ENCODE peak calls at places on chromosomes 16 and 17, in four cellular contexts. One of them, this sample, is unnamed.
A peak's percentile ranks its signal among the peaks of the same experiment; 100 is the strongest.

GRCh38 chr16:14668556-14669223 is 25.4 kb downstream of the PLA2G10 start:
- DNase-seq in left lung: no peak
- DNase-seq in uterus: no peak
- DNase-seq in endothelial cell: no peak
- DNase-seq in this sample: no peak

GRCh38 chr16:69501956-69502457 is 63.8 kb upstream of the NFAT5 start:
- DNase-seq in left lung: no peak
- DNase-seq in uterus: no peak
- DNase-seq in endothelial cell: no peak
- DNase-seq in this sample: no peak

GRCh38 chr16:69150146-69150865 is 17.9 kb downstream of the UTP4 start:
- DNase-seq in left lung: no peak
- DNase-seq in uterus: peak; percentile 78
- DNase-seq in endothelial cell: peak; percentile 69
- DNase-seq in this sample: no peak

GRCh38 chr16:89363621-89364393 is 126.6 kb downstream of the ANKRD11 start:
- DNase-seq in left lung: peak; percentile 70
- DNase-seq in uterus: no peak
- DNase-seq in endothelial cell: no peak
- DNase-seq in this sample: no peak

GRCh38 chr16:66604376-66605176 is at the start of gene CMTM3:
- DNase-seq in left lung: peak; percentile 60
- DNase-seq in uterus: peak; percentile 63
- DNase-seq in endothelial cell: peak; percentile 81
- DNase-seq in this sample: peak; percentile 73

GRCh38 chr17:82076018-82076784 is 10.6 kb upstream of the DUS1L start:
- DNase-seq in left lung: no peak
- DNase-seq in uterus: no peak
- DNase-seq in endothelial cell: no peak
- DNase-seq in this sample: no peak

GRCh38 chr16:79380990-79381389 is 219.5 kb downstream of the MAF start:
- DNase-seq in left lung: no peak
- DNase-seq in uterus: no peak
- DNase-seq in endothelial cell: no peak
- DNase-seq in this sample: no peak

GRCh38 chr17:56176101-56176500 is 22.8 kb downstream of the ANKFN1 start:
- DNase-seq in left lung: no peak
- DNase-seq in uterus: no peak
- DNase-seq in endothelial cell: no peak
- DNase-seq in this sample: no peak

GRCh38 chr17:61314368-61315078 is 85.1 kb upstream of the TBX2 start:
- DNase-seq in left lung: peak; percentile 69
- DNase-seq in uterus: peak; percentile 69
- DNase-seq in endothelial cell: no peak
- DNase-seq in this sample: no peak

GRCh38 chr17:64174686-64175456 is 44.9 kb upstream of the ERN1 start:
- DNase-seq in left lung: peak; percentile 72
- DNase-seq in uterus: no peak
- DNase-seq in endothelial cell: no peak
- DNase-seq in this sample: no peak

GRCh38 chr17:41965694-41966375 is 760 bp upstream of the CNP start:
- DNase-seq in left lung: peak; percentile 84
- DNase-seq in uterus: peak; percentile 63
- DNase-seq in endothelial cell: peak; percentile 29
- DNase-seq in this sample: peak; percentile 27

GRCh38 chr17:43595466-43595865 is 49.3 kb upstream of the ETV4 start:
- DNase-seq in left lung: no peak
- DNase-seq in uterus: no peak
- DNase-seq in endothelial cell: no peak
- DNase-seq in this sample: no peak

GRCh38 chr16:66070140-66070887 is 296.2 kb upstream of the CDH5 start:
- DNase-seq in left lung: peak; percentile 66
- DNase-seq in uterus: peak; percentile 80
- DNase-seq in endothelial cell: no peak
- DNase-seq in this sample: no peak

GRCh38 chr17:11144358-11145233 is 96.4 kb upstream of the SHISA6 start:
- DNase-seq in left lung: no peak
- DNase-seq in uterus: no peak
- DNase-seq in endothelial cell: no peak
- DNase-seq in this sample: no peak

DNA sequence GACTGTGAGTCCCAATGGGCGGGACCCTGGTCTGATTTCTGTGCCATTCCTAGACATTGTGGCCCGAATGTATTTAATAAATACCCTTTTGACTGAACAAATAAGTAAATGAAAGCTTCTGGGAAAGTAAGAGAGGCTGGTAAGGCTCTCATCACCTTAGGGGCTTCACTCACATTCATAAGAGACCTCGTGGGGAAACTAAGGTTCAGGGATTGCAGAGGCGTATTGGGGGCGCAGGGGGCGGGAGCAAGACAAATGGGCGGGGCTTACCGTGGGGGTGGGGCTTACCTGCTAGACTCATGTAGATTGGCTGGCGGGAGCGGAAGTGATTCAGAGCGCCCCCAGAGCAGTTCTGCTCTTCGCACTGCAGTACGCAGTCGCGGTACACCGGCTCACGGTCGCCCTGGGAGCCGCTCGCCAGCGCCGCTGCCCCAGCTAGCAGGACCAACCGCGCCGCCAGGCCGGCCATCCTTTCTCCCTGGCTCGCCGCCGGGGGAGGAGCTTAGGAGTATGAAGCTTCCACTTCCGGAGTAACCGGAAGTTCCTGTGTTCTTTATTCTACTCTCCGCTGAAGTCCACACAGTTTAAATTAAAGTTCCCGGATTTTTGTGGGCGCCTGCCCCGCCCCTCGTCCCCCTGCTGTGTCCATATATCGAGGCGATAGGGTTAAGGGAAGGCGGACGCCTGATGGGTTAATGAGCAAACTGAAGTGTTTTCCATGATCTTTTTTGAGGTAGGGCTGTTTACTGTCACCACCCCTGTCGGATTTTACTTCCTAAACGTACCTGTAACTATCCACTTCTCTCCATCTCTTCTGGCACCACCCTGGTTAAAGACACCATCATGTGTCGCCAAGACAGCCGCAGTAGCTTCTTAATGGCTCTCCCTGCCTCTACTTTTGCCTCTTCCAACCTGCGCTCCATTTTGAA is at the start of gene PGAP3:
- DNase-seq in left lung: peak; percentile 87
- DNase-seq in uterus: peak; percentile 90
- DNase-seq in endothelial cell: peak; percentile 81
- DNase-seq in this sample: peak; percentile 79
- TF ChIP-seq CTCF in left lung: no peak
- TF ChIP-seq CTCF in uterus: no peak
- TF ChIP-seq CTCF in endothelial cell: no peak
- TF ChIP-seq CTCF in this sample: no peak

GRCh38 chr17:45646288-45646988 is 137.7 kb upstream of the CRHR1 start:
- DNase-seq in left lung: no peak
- DNase-seq in uterus: no peak
- DNase-seq in endothelial cell: no peak
- DNase-seq in this sample: no peak
- TF ChIP-seq CTCF in left lung: no peak
- TF ChIP-seq CTCF in uterus: no peak
- TF ChIP-seq CTCF in endothelial cell: no peak
- TF ChIP-seq CTCF in this sample: no peak

GRCh38 chr17:29115906-29116651 is 64.1 kb downstream of the MYO18A start:
- DNase-seq in left lung: no peak
- DNase-seq in uterus: no peak
- DNase-seq in endothelial cell: no peak
- DNase-seq in this sample: no peak
- TF ChIP-seq CTCF in left lung: no peak
- TF ChIP-seq CTCF in uterus: no peak
- TF ChIP-seq CTCF in endothelial cell: peak; percentile 21
- TF ChIP-seq CTCF in this sample: peak; percentile 26

DNA sequence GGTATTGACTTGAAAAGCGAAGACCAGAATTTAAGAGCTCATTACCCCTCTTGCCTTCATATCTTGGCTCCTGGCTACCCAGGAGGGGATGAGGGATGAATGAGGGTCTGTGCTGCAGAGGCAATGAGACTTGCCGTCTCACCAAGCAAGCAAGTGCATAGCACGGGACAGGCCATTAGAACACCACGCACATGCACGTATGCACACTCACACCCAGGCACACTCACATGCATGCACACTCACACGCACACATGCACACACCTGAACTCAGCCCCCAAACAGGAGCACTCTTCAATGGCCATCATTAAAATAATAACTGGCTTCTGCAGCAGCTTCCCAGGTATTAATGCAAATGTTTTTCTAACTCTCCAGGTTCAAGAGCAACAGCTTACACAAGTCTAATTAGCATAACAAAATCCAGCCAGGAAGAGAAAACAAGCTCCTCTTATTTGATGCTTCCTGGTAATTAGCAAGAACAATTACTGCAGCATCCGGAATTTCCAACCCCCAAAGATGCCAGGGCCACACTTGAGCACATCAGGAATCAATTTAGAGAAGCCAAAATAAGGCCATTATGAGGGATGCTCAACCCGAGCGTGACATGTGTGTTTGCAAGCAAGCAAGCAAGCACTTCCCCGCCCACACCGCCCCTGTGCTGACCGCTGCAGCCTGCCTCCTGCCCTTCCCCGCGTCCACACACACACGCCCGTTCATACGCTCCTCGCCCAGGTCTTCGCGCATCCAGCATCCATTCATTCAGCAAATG is 171.6 kb upstream of the TNRC6C start:
- DNase-seq in left lung: no peak
- DNase-seq in uterus: no peak
- DNase-seq in endothelial cell: peak; percentile 47
- DNase-seq in this sample: no peak
- TF ChIP-seq CTCF in left lung: no peak
- TF ChIP-seq CTCF in uterus: no peak
- TF ChIP-seq CTCF in endothelial cell: no peak
- TF ChIP-seq CTCF in this sample: no peak

DNA sequence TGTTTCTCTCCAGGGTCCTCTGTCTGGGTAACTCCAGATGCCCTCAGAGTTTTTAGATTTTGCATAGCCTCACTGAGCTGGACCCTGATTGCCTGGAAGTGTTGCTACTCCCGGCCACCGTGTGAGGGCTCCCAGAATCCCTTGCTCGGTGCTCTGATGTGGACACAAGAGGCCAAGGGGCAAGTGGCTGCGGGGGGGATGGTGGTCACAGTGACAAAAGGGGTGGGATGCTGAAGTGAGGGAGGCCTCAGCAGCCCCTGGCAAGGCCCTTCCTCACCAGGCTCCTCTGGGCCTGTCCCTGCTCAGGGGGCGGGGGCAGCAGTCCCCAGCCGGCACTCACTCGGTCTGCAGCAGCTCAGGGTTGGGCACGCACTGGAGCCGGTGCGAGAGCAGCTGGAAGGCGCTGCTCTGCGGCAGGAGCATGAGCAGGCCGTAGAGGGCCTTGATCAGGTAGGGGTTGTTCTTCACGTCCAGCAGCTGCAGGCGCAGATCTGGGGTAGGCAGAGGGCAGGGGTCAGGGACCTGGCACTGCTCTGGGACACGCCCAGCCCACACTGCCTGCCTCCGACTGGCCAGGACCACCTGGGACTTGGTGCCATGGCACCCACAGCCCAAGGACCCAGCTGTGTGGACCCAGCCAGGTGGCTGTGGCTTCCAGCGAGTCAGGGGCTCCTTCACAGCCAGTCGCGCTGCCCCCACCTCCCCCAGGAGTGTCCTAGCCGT is 6.8 kb upstream of the MTSS2 start:
- DNase-seq in left lung: no peak
- DNase-seq in uterus: no peak
- DNase-seq in endothelial cell: no peak
- DNase-seq in this sample: no peak
- TF ChIP-seq CTCF in left lung: no peak
- TF ChIP-seq CTCF in uterus: no peak
- TF ChIP-seq CTCF in endothelial cell: no peak
- TF ChIP-seq CTCF in this sample: no peak

GRCh38 chr16:31459722-31460581 is 651 bp downstream of the ARMC5 start:
- DNase-seq in left lung: peak; percentile 100
- DNase-seq in uterus: peak; percentile 100
- DNase-seq in endothelial cell: peak; percentile 100
- DNase-seq in this sample: peak; percentile 100

GRCh38 chr16:31458073-31458834 is 1.0 kb upstream of the ARMC5 start:
- DNase-seq in left lung: peak; percentile 70
- DNase-seq in uterus: no peak
- DNase-seq in endothelial cell: peak; percentile 35
- DNase-seq in this sample: peak; percentile 62

GRCh38 chr16:31456988-31457360 is 2.3 kb upstream of the ARMC5 start:
- DNase-seq in left lung: no peak
- DNase-seq in uterus: no peak
- DNase-seq in endothelial cell: no peak
- DNase-seq in this sample: no peak

GRCh38 chr16:31460582-31461002 is 1.3 kb downstream of the ARMC5 start:
- DNase-seq in left lung: no peak
- DNase-seq in uterus: no peak
- DNase-seq in endothelial cell: no peak
- DNase-seq in this sample: no peak

DNA sequence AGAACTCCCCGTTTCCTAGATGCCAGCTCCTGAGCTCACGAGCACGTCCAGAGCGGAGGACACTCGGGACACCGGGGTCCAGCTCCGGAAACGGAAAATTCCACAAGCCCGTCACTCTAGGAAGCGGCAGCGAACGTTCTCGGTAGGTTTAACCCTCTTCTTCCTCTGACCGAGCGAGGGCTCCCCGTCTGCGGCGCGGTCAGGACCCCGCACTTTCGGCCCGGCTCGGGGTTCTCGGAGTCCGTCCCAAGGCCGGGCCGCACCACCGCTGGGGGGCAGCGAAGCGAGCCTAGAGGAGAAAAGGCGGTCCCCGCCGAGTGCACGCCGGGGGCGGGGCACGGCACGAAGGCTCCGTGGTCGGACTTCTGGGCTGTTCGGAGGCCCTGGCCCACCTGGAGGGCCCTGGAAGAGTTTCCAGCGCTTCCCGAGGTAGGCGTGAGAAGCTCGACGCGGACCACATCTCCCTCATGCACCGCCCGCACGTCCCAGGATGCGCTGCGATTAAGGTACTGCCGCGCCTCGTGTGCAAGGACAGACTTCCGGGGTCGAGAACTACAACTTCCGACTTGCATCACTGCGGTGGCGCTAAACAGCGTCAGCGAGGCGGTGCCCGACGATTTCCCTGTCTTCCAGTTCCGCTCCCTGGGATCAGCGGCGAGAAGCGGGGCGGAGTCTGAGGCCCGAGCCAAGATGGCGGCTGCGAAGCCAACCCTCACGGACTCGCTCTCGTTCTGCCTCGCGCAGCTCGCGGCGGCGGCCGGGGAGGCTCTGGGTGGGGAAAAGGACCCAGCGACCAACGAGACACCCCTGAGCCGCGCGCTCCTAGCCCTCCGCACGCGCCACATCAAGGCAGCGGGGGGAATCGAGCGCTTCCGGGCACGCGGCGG is at the start of gene ARMC5:
- DNase-seq in left lung: peak; percentile 99
- DNase-seq in uterus: peak; percentile 98
- DNase-seq in endothelial cell: peak; percentile 90
- DNase-seq in this sample: peak; percentile 92
- TF ChIP-seq CTCF in left lung: peak; percentile 42
- TF ChIP-seq CTCF in uterus: peak; percentile 78
- TF ChIP-seq CTCF in endothelial cell: no peak
- TF ChIP-seq CTCF in this sample: peak; percentile 58